ENCODE peak calls at places on chromosomes 4 and X, in ten cellular contexts. W is A549, R is IMR-90, V is GM23248, E is mesenchymal stem cell, P is neural progenitor cell, A is neuronal stem cell, Z is astrocyte, O is PC-9, Q is MM.1S. T is an unnamed sample.

GRCh38 chr4:2365913-2366210 is 52.6 kb downstream of the ZFYVE28 start:
- DNase-seq in W (no peak), R (no peak), V (no peak), E (no peak), P (no peak), A (no peak), Z (no peak), O (no peak), Q (no peak), T (no peak)

GRCh38 chrX:7586126-7586525 is 256.8 kb upstream of the VCX start:
- DNase-seq in W (no peak), R (peak; percentile 35), V (peak; percentile 62), E (peak; percentile 9), P (peak; percentile 38), A (peak; percentile 3), Z (peak; percentile 2), O (no peak), Q (peak; percentile 18), T (peak; percentile 22)

GRCh38 chrX:100830547-100830946 is 10.4 kb downstream of the CSTF2 start:
- DNase-seq in W (no peak), R (no peak), V (no peak), E (no peak), P (no peak), A (no peak), Z (no peak), O (no peak), Q (no peak), T (no peak)

GRCh38 chrX:97310373-97310772 is 426.7 kb downstream of the RPA4 start:
- DNase-seq in W (no peak), R (peak; percentile 14), V (no peak), E (no peak), P (peak; percentile 76), A (peak; percentile 40), Z (peak; percentile 20), O (peak; percentile 71), Q (no peak), T (no peak)

GRCh38 chr4:123166023-123166422 is 230.6 kb upstream of the SPRY1 start:
- DNase-seq in W (no peak), R (no peak), V (no peak), E (no peak), P (no peak), A (no peak), Z (no peak), O (no peak), Q (no peak), T (no peak)

GRCh38 chrX:74080165-74080564 is 223.8 kb upstream of the ZCCHC13 start:
- DNase-seq in W (no peak), R (peak; percentile 11), V (peak; percentile 21), E (no peak), P (no peak), A (no peak), Z (no peak), O (no peak), Q (no peak), T (no peak)

GRCh38 chrX:53714580-53715335 is 28.2 kb upstream of the HUWE1 start:
- DNase-seq in W (no peak), R (peak; percentile 57), V (peak; percentile 40), E (no peak), P (no peak), A (no peak), Z (peak; percentile 54), O (peak; percentile 77), Q (no peak), T (peak; percentile 83)

GRCh38 chr4:145347684-145348083 is 134.0 kb upstream of the SMAD1 start:
- DNase-seq in W (no peak), R (peak; percentile 11), V (no peak), E (peak; percentile 37), P (no peak), A (no peak), Z (peak; percentile 90), O (no peak), Q (no peak), T (no peak)

GRCh38 chr4:113823291-113823659 is 61.7 kb upstream of the CAMK2D start:
- DNase-seq in W (no peak), R (peak; percentile 43), V (no peak), E (peak; percentile 54), P (no peak), A (no peak), Z (peak; percentile 72), O (no peak), Q (peak; percentile 54), T (no peak)

GRCh38 chrX:150482537-150483217 is 85.7 kb upstream of the MTM1 start:
- DNase-seq in W (peak; percentile 59), R (peak; percentile 85), V (peak; percentile 73), E (peak; percentile 85), P (no peak), A (no peak), Z (peak; percentile 75), O (peak; percentile 88), Q (no peak), T (no peak)

GRCh38 chr4:71294301-71294700 is 44.5 kb upstream of the SLC4A4 start:
- DNase-seq in W (no peak), R (peak; percentile 78), V (peak; percentile 55), E (no peak), P (no peak), A (no peak), Z (peak; percentile 66), O (no peak), Q (no peak), T (no peak)

GRCh38 chr4:175542787-175543186 is 269.3 kb downstream of the GPM6A start:
- DNase-seq in W (no peak), R (no peak), V (no peak), E (no peak), P (no peak), A (no peak), Z (no peak), O (no peak), Q (no peak), T (no peak)

GRCh38 chr4:175540151-175540550 is 271.9 kb downstream of the GPM6A start:
- DNase-seq in W (no peak), R (no peak), V (no peak), E (no peak), P (no peak), A (no peak), Z (no peak), O (peak; percentile 36), Q (no peak), T (no peak)

GRCh38 chr4:175539498-175539897 is 272.6 kb downstream of the GPM6A start:
- DNase-seq in W (no peak), R (no peak), V (no peak), E (no peak), P (no peak), A (no peak), Z (no peak), O (no peak), Q (no peak), T (no peak)

GRCh38 chr4:175536852-175537453 is 275.1 kb downstream of the GPM6A start:
- DNase-seq in W (peak; percentile 26), R (peak; percentile 62), V (peak; percentile 75), E (peak; percentile 68), P (peak; percentile 62), A (peak; percentile 42), Z (peak; percentile 49), O (peak; percentile 35), Q (peak; percentile 71), T (no peak)

DNA sequence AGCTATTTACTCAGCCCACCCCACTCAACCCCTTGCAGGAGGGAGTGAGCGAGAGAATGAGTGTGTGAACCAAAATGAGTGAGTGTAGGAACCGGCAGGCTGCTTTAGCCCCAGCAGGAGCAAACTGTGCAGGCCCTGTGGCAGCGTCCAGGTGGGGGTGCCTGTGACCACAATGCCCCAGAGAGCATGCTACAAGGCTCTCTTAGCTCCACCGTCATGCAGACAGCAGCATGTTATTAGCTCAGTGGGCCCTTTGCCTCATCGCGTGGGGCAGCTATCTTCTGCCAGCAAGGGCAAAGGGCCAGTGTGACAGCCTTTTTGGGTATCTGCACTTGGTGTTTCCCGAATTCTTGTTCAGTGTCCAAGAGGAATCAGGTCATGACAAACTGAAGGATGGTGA is 271.3 kb downstream of the GPM6A start:
- DNase-seq in W (no peak), R (no peak), V (no peak), E (no peak), P (no peak), A (no peak), Z (no peak), O (no peak), Q (no peak), T (no peak)
- H3K4me2 ChIP-seq in W (no peak overlapping the region), R (no peak overlapping the region), V (no peak overlapping the region), E (no peak overlapping the region), P (no peak overlapping the region), A (no peak overlapping the region), Z (no peak overlapping the region), O (no peak overlapping the region), Q (no peak overlapping the region), T (no peak overlapping the region)

GRCh38 chr4:121072080-121072835 is at the start of gene NDNF:
- DNase-seq in W (no peak), R (peak; percentile 6), V (peak; percentile 75), E (peak; percentile 55), P (peak; percentile 74), A (peak; percentile 57), Z (peak; percentile 37), O (no peak), Q (peak; percentile 78), T (no peak)
- H3K4me2 ChIP-seq in W (peak within 1 kb of the TSS; percentile 98), R (peak within 1 kb of the TSS; percentile 92), V (peak within 1 kb of the TSS; percentile 98), E (peak within 1 kb of the TSS; percentile 84), P (peak within 1 kb of the TSS; percentile 95), A (peak within 1 kb of the TSS; percentile 95), Z (peak within 1 kb of the TSS; percentile 96), O (peak within 1 kb of the TSS; percentile 61), Q (peak within 1 kb of the TSS; percentile 96), T (no peak within 1 kb of the TSS)

DNA sequence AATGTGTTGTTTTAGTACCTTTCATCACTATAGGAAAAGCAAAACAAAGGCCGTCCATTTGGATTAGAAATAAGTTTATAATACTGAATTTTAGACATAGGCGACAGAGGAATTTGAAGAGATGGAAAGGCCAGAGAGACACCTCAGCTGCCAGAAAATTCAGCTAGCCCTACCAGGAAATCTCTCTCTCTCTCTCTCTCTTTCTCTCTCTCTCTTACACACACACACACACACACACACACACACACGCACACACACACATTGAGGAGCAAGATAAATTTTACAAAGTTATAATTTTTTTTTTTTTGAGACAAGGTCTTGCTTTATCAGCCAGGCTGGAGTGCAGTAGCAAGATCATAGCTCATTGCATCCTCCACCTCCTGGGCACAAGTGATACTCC is 1.4 kb downstream of the XK start:
- DNase-seq in W (no peak), R (no peak), V (no peak), E (no peak), P (no peak), A (no peak), Z (no peak), O (no peak), Q (no peak), T (no peak)
- H3K4me2 ChIP-seq in W (no peak overlapping the region), R (no peak overlapping the region), V (no peak overlapping the region), E (no peak overlapping the region), P (no peak overlapping the region), A (no peak overlapping the region), Z (no peak overlapping the region), O (peak overlapping the region; percentile 94), Q (peak overlapping the region; percentile 55), T (no peak overlapping the region)

DNA sequence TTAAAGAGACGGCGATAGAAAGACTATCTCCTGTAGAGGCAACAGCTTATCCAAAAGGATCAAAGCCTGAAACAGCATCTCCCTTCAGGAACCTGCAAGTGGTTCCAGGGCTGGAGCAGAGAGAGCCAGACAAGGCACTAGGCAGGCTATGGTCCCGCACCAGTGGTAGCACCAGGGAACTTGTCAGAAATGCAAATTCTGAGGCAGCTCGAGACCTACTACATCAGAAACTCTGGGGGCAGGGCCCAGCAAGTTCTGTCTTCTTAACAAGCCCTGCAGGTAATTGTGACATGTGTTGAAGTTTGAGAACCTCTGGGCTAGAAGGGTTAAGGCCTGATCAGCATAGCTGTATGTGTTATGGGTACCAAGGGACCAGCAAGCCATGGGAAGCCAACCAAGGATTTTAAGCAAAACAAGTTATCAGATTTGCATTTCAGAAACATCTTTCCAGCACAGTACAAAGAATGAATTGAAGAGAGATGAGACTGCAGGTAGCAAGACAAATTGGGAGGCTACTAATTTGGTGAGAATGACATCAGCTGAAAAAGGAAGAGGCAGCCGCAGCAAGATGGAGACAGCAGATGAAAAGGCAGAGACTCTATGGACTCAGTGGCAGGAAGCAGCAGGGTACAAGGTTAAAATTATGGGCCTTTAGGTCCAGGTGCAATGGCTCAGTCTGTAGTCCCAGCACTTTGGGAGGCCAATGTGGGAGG is 139.7 kb downstream of the TSPAN5 start:
- DNase-seq in W (no peak), R (no peak), V (no peak), E (no peak), P (no peak), A (no peak), Z (no peak), O (no peak), Q (no peak), T (no peak)
- H3K4me2 ChIP-seq in W (no peak overlapping the region), R (no peak overlapping the region), V (peak overlapping the region; percentile 47), E (no peak overlapping the region), P (no peak overlapping the region), A (no peak overlapping the region), Z (peak overlapping the region; percentile 65), O (no peak overlapping the region), Q (no peak overlapping the region), T (no peak overlapping the region)